ENCODE peak calls at places on chromosomes 6 and 20, in four cellular contexts. H is stimulated activated CD4-positive, alpha-beta T cell treated with anti-CD3 and anti-CD28 coated beads, Interleukin-15, amount 100 ng/mL, for 1 hour; P is KBM-7; F is amygdala. U is an unnamed sample.

GRCh38 chr6:142699391-142699790 is 245.6 kb downstream of the HIVEP2 start:
- DNase-seq in H (no peak), P (no peak), F (no peak), U (no peak)

GRCh38 chr6:142942805-142943227 is 2.2 kb downstream of the HIVEP2 start:
- DNase-seq in H (no peak), P (peak), F (no peak), U (no peak)

GRCh38 chr20:61300741-61301140 is 48.7 kb downstream of the CDH4 start:
- DNase-seq in H (no peak), P (no peak), F (no peak), U (no peak)

GRCh38 chr20:45792513-45793118 is 862 bp downstream of the DNTTIP1 start:
- DNase-seq in H (no peak), P (peak), F (no peak), U (no peak)

GRCh38 chr6:116876107-116876506 is 935 bp upstream of the RFX6 start:
- DNase-seq in H (no peak), P (no peak), F (no peak), U (no peak)

GRCh38 chr20:46423342-46423741 is 16.9 kb upstream of the ELMO2 start:
- DNase-seq in H (no peak), P (no peak), F (no peak), U (no peak)

GRCh38 chr6:29628419-29629281 is 4.3 kb downstream of the GABBR1 start:
- DNase-seq in H (no peak), P (peak), F (peak), U (no peak)

GRCh38 chr6:110490110-110490509 is 13.7 kb upstream of the SLC22A16 start:
- DNase-seq in H (no peak), P (no peak), F (no peak), U (no peak)

GRCh38 chr6:88492824-88493223 is 326.7 kb upstream of the CNR1 start:
- DNase-seq in H (no peak), P (no peak), F (no peak), U (no peak)

GRCh38 chr6:158923801-158924498 is 76.1 kb downstream of the RSPH3 start:
- DNase-seq in H (no peak), P (no peak), F (no peak), U (peak)

GRCh38 chr20:51389543-51389924 is 153.0 kb downstream of the NFATC2 start:
- DNase-seq in H (no peak), P (no peak), F (no peak), U (no peak)

GRCh38 chr6:134533991-134534390 is 216.1 kb upstream of the SGK1 start:
- DNase-seq in H (no peak), P (no peak), F (no peak), U (no peak)

GRCh38 chr6:11972270-11972669 is 39.8 kb upstream of the HIVEP1 start:
- DNase-seq in H (no peak), P (no peak), F (no peak), U (no peak)

GRCh38 chr20:13243826-13244376 is 22.8 kb downstream of the ISM1 start:
- DNase-seq in H (no peak), P (no peak), F (no peak), U (no peak)

GRCh38 chr6:68572525-68572924 is 62.6 kb upstream of the ADGRB3 start:
- DNase-seq in H (no peak), P (peak), F (no peak), U (no peak)

GRCh38 chr6:112443118-112443641 is 96.0 kb downstream of the RFPL4B start:
- DNase-seq in H (no peak), P (no peak), F (no peak), U (peak)

GRCh38 chr6:11363881-11364576 is 131.6 kb upstream of the NEDD9 start:
- DNase-seq in H (no peak), P (no peak), F (no peak), U (no peak)